ENCODE peak calls at places on chromosome 3, in seven cellular contexts. One of them, this sample, is unnamed.

GRCh38 chr3:84820906-84821305 is 137.9 kb upstream of the CADM2 start:
- DNase-seq in cardiac fibroblast: no peak
- DNase-seq in HL-60: no peak
- DNase-seq in NAMALWA: no peak
- DNase-seq in NCI-H2029: peak
- DNase-seq in posterior cingulate gyrus: no peak
- DNase-seq in heart right ventricle: no peak
- DNase-seq in this sample: no peak

GRCh38 chr3:131193671-131194291 is 167.1 kb downstream of the NEK11 start:
- DNase-seq in cardiac fibroblast: peak
- DNase-seq in HL-60: no peak
- DNase-seq in NAMALWA: peak
- DNase-seq in NCI-H2029: no peak
- DNase-seq in posterior cingulate gyrus: no peak
- DNase-seq in heart right ventricle: no peak
- DNase-seq in this sample: no peak

GRCh38 chr3:536417-536813 is 339.9 kb downstream of the CHL1 start:
- DNase-seq in cardiac fibroblast: no peak
- DNase-seq in HL-60: no peak
- DNase-seq in NAMALWA: no peak
- DNase-seq in NCI-H2029: no peak
- DNase-seq in posterior cingulate gyrus: no peak
- DNase-seq in heart right ventricle: no peak
- DNase-seq in this sample: no peak

GRCh38 chr3:99324854-99325253 is 313.5 kb upstream of the COL8A1 start:
- DNase-seq in cardiac fibroblast: no peak
- DNase-seq in HL-60: no peak
- DNase-seq in NAMALWA: no peak
- DNase-seq in NCI-H2029: no peak
- DNase-seq in posterior cingulate gyrus: no peak
- DNase-seq in heart right ventricle: no peak
- DNase-seq in this sample: no peak

GRCh38 chr3:30644615-30645014 is 38.2 kb downstream of the TGFBR2 start:
- DNase-seq in cardiac fibroblast: peak
- DNase-seq in HL-60: peak
- DNase-seq in NAMALWA: peak
- DNase-seq in NCI-H2029: no peak
- DNase-seq in posterior cingulate gyrus: no peak
- DNase-seq in heart right ventricle: no peak
- DNase-seq in this sample: peak

GRCh38 chr3:56323986-56324420 is 144.3 kb downstream of the ERC2 start:
- DNase-seq in cardiac fibroblast: peak
- DNase-seq in HL-60: no peak
- DNase-seq in NAMALWA: no peak
- DNase-seq in NCI-H2029: no peak
- DNase-seq in posterior cingulate gyrus: no peak
- DNase-seq in heart right ventricle: no peak
- DNase-seq in this sample: no peak

GRCh38 chr3:57706462-57706861 is 13.6 kb upstream of the DENND6A start:
- DNase-seq in cardiac fibroblast: peak
- DNase-seq in HL-60: no peak
- DNase-seq in NAMALWA: no peak
- DNase-seq in NCI-H2029: no peak
- DNase-seq in posterior cingulate gyrus: no peak
- DNase-seq in heart right ventricle: no peak
- DNase-seq in this sample: no peak

GRCh38 chr3:158097571-158098553 is 8.4 kb downstream of the SHOX2 start:
- DNase-seq in cardiac fibroblast: peak
- DNase-seq in HL-60: peak
- DNase-seq in NAMALWA: peak
- DNase-seq in NCI-H2029: peak
- DNase-seq in posterior cingulate gyrus: peak
- DNase-seq in heart right ventricle: peak
- DNase-seq in this sample: peak

GRCh38 chr3:44992555-44993470 is 16.8 kb downstream of the EXOSC7 start:
- DNase-seq in cardiac fibroblast: peak
- DNase-seq in HL-60: peak
- DNase-seq in NAMALWA: peak
- DNase-seq in NCI-H2029: no peak
- DNase-seq in posterior cingulate gyrus: no peak
- DNase-seq in heart right ventricle: no peak
- DNase-seq in this sample: no peak

GRCh38 chr3:133213942-133214341 is 175.8 kb downstream of the TMEM108 start:
- DNase-seq in cardiac fibroblast: peak
- DNase-seq in HL-60: no peak
- DNase-seq in NAMALWA: no peak
- DNase-seq in NCI-H2029: no peak
- DNase-seq in posterior cingulate gyrus: no peak
- DNase-seq in heart right ventricle: peak
- DNase-seq in this sample: no peak

This sample was measured in MM.1S.